ENCODE peak calls at places on chromosomes 13 and 19, in eight cellular contexts. K, T, V, Q, J, U, A and E are unnamed samples.

GRCh38 chr19:15672580-15673175 is at the start of gene CYP4F12:
- DNase-seq in U (peak; percentile 81), K (no peak), V (no peak), A (no peak), T (peak; percentile 96), Q (peak; percentile 17), J (peak; percentile 87), E (no peak)

GRCh38 chr13:100399455-100399854 is 189.1 kb downstream of the GGACT start:
- DNase-seq in A (no peak), T (no peak), V (no peak), K (no peak), Q (no peak), U (no peak), J (no peak), E (no peak)

GRCh38 chr19:6215701-6216235 is 64.0 kb downstream of the MLLT1 start:
- DNase-seq in T (peak; percentile 17), Q (no peak), A (no peak), J (no peak), U (no peak), K (no peak), V (no peak), E (no peak)

GRCh38 chr13:49655906-49656305 is 27.6 kb downstream of the ARL11 start:
- DNase-seq in Q (no peak), K (no peak), A (peak; percentile 11), J (no peak), T (no peak), U (no peak), V (no peak), E (no peak)

GRCh38 chr13:109600078-109600477 is 186.3 kb downstream of the IRS2 start:
- DNase-seq in Q (no peak), A (no peak), T (no peak), V (no peak), K (no peak), U (no peak), J (no peak), E (no peak)

GRCh38 chr19:15251749-15252397 is 19.6 kb upstream of the EPHX3 start:
- DNase-seq in T (peak; percentile 63), Q (peak; percentile 93), V (no peak), J (peak; percentile 86), A (peak; percentile 93), U (peak; percentile 88), K (peak; percentile 98), E (peak; percentile 50)

GRCh38 chr13:112225429-112226090 is 150.6 kb upstream of the SPACA7 start:
- DNase-seq in T (no peak), U (no peak), A (no peak), Q (no peak), V (no peak), J (no peak), K (no peak), E (no peak)

GRCh38 chr19:6238643-6239281 is 41.0 kb downstream of the MLLT1 start:
- DNase-seq in T (peak; percentile 28), K (no peak), Q (no peak), V (no peak), J (peak; percentile 70), U (peak; percentile 74), A (peak; percentile 77), E (no peak)

GRCh38 chr13:51793570-51794273 is 10.2 kb downstream of the DHRS12 start:
- DNase-seq in V (no peak), U (no peak), A (peak; percentile 91), J (no peak), T (no peak), Q (no peak), K (peak; percentile 85), E (no peak)

GRCh38 chr13:112765734-112766133 is 75.9 kb downstream of the ATP11A start:
- DNase-seq in U (no peak), Q (no peak), A (no peak), V (no peak), J (no peak), T (no peak), K (no peak), E (no peak)

GRCh38 chr13:84870190-84870589 is 929.0 kb downstream of the SLITRK6 start:
- DNase-seq in J (no peak), Q (peak; percentile 42), U (no peak), K (no peak), T (no peak), A (no peak), V (no peak), E (no peak)

GRCh38 chr13:113811081-113811928 is 52.3 kb downstream of the TMEM255B start:
- DNase-seq in V (no peak), J (no peak), A (no peak), K (no peak), Q (no peak), T (no peak), U (peak; percentile 7), E (no peak)

GRCh38 chr19:19526581-19527370 is 1.9 kb upstream of the YJEFN3 start:
- DNase-seq in K (no peak), J (no peak), A (no peak), V (no peak), Q (no peak), U (no peak), T (no peak), E (no peak)

GRCh38 chr19:7101498-7102253 is 32.2 kb downstream of the ZNF557 start:
- DNase-seq in T (no peak), K (no peak), A (no peak), U (no peak), Q (no peak), V (no peak), J (no peak), E (no peak)

GRCh38 chr19:39858541-39858940 is 12.4 kb upstream of the FBL start:
- DNase-seq in U (no peak), A (peak; percentile 14), J (peak; percentile 64), T (no peak), K (no peak), V (no peak), Q (peak; percentile 85), E (no peak)

GRCh38 chr19:42596391-42597071 is 1.8 kb upstream of the CEACAM8 start:
- DNase-seq in V (no peak), Q (peak; percentile 60), T (peak; percentile 71), J (no peak), A (no peak), K (no peak), U (peak; percentile 34), E (no peak)

GRCh38 chr19:35718345-35719041 is 690 bp downstream of the KMT2B start:
- DNase-seq in A (peak; percentile 15), Q (peak; percentile 37), T (peak; percentile 68), K (peak; percentile 30), V (no peak), U (peak; percentile 40), J (peak; percentile 43), E (no peak)

GRCh38 chr19:1491849-1492170 is 829 bp downstream of the REEP6 start:
- DNase-seq in V (no peak), K (no peak), J (no peak), A (no peak), U (peak; percentile 17), Q (no peak), T (peak; percentile 36), E (no peak)

GRCh38 chr13:87080100-87080779 is 590.9 kb upstream of the SLITRK5 start:
- DNase-seq in K (no peak), J (no peak), Q (no peak), A (no peak), T (no peak), U (no peak), V (no peak), E (no peak)

GRCh38 chr19:19595171-19595701 is 23.3 kb downstream of the PBX4 start:
- DNase-seq in Q (no peak), A (no peak), T (no peak), V (no peak), U (no peak), J (no peak), K (peak; percentile 58), E (no peak)

GRCh38 chr13:30835442-30835841 is 70.6 kb upstream of the MEDAG start:
- DNase-seq in K (peak; percentile 48), T (peak; percentile 60), J (no peak), A (no peak), Q (no peak), V (no peak), U (no peak), E (no peak)

GRCh38 chr19:49690656-49691242 is at the start of gene CPT1C:
- DNase-seq in K (peak; percentile 85), Q (peak; percentile 97), T (peak; percentile 80), A (peak; percentile 71), V (peak; percentile 37), U (peak; percentile 78), J (peak; percentile 83), E (no peak)

GRCh38 chr13:43044720-43045301 is 21.4 kb downstream of the DNAJC15 start:
- DNase-seq in A (no peak), K (no peak), J (no peak), V (no peak), Q (no peak), U (no peak), T (no peak), E (no peak)

GRCh38 chr13:98889419-98890079 is 88.3 kb downstream of the DOCK9 start:
- DNase-seq in J (no peak), T (no peak), K (no peak), Q (no peak), U (no peak), V (no peak), A (no peak), E (no peak)

GRCh38 chr19:35592226-35592625 is 6.3 kb downstream of the PMIS2 start:
- DNase-seq in V (no peak), U (no peak), K (peak; percentile 24), Q (peak; percentile 87), T (no peak), J (no peak), A (peak; percentile 16), E (no peak)

GRCh38 chr19:34178276-34178614 is 5.9 kb downstream of the LSM14A start:
- DNase-seq in T (no peak), K (no peak), U (no peak), V (no peak), Q (no peak), J (no peak), A (no peak), E (no peak)
- H3K4me1 ChIP-seq in T (peaks cover 58% of the 10 kb centered on the region), K (peaks cover 13% of the 10 kb centered on the region), U (peaks cover 74% of the 10 kb centered on the region), V (peaks cover 55% of the 10 kb centered on the region), Q (peaks cover 39% of the 10 kb centered on the region), J (peaks cover 99% of the 10 kb centered on the region), A (peaks cover 5% of the 10 kb centered on the region), E (peaks cover 90% of the 10 kb centered on the region)

GRCh38 chr19:13165091-13165997 is 15.1 kb downstream of the IER2 start:
- DNase-seq in T (no peak), J (no peak), A (no peak), Q (peak; percentile 47), U (no peak), V (no peak), K (peak; percentile 89), E (no peak)
- H3K4me1 ChIP-seq in T (peaks cover 62% of the 10 kb centered on the region), J (peaks cover 79% of the 10 kb centered on the region), A (peaks cover 41% of the 10 kb centered on the region), Q (peaks cover 69% of the 10 kb centered on the region), U (peaks cover 23% of the 10 kb centered on the region), V (peaks cover 75% of the 10 kb centered on the region), K (peaks cover 37% of the 10 kb centered on the region), E (peaks cover 31% of the 10 kb centered on the region)

GRCh38 chr13:90706631-90707030 is 640.9 kb upstream of the MIR17HG start:
- DNase-seq in Q (no peak), A (no peak), V (no peak), J (no peak), K (no peak), U (no peak), T (no peak), E (no peak)
- H3K4me1 ChIP-seq in Q (no peaks in the 10 kb centered on the region), A (no peaks in the 10 kb centered on the region), V (no peaks in the 10 kb centered on the region), J (no peaks in the 10 kb centered on the region), K (no peaks in the 10 kb centered on the region), U (no peaks in the 10 kb centered on the region), T (no peaks in the 10 kb centered on the region), E (no peaks in the 10 kb centered on the region)

DNA sequence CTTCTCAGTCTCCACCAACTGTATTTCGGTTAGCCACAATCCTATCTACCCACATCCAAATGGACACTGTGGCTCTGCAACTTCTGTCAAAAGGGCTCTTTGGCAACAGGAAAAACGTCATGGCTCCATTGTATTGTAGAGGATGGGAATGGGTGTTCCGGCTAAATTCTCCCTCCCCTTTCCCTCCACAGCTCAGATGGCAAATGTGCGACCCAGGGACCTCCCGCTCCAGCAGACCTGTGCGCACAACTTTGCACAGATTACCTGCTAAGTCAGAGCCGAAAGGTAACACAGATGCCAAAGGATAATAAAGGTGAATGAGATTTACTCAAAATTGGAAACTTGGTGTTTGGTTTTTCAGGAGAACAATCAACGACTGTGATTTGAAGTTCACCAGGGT is 948 bp upstream of the KL start:
- DNase-seq in V (no peak), K (no peak), T (no peak), U (no peak), A (no peak), J (no peak), Q (peak; percentile 50), E (no peak)
- H3K4me1 ChIP-seq in V (no peaks in the 10 kb centered on the region), K (peaks cover 15% of the 10 kb centered on the region), T (peaks cover 4% of the 10 kb centered on the region), U (peaks cover 3% of the 10 kb centered on the region), A (no peaks in the 10 kb centered on the region), J (peaks cover 31% of the 10 kb centered on the region), Q (peaks cover 9% of the 10 kb centered on the region), E (peaks cover 3% of the 10 kb centered on the region)